ENCODE peak calls at places on chromosomes 1 and 21, in four cellular contexts. Q, A, M and D are unnamed samples.
A peak's percentile ranks its signal among the peaks of the same experiment; 100 is the strongest.

GRCh38 chr1:163170975-163171676 is 31.6 kb downstream of the RGS5 start:
- DNase-seq in M (no peak), Q (no peak), A (peak; percentile 15), D (no peak)

GRCh38 chr1:32742132-32742947 is 39.8 kb upstream of the SYNC start:
- DNase-seq in M (no peak), Q (no peak), A (peak; percentile 51), D (no peak)

GRCh38 chr1:234893725-234894630 is 234.7 kb downstream of the TOMM20 start:
- DNase-seq in Q (no peak), A (peak; percentile 74), M (no peak), D (no peak)

GRCh38 chr1:149888160-149888998 is 11.0 kb upstream of the BOLA1 start:
- DNase-seq in M (peak; percentile 97), A (peak; percentile 77), Q (peak; percentile 88), D (peak; percentile 56)

GRCh38 chr1:200838676-200839445 is 33.9 kb upstream of the GPR25 start:
- DNase-seq in Q (no peak), M (no peak), A (no peak), D (no peak)

GRCh38 chr1:65230741-65231439 is 78.5 kb upstream of the DNAJC6 start:
- DNase-seq in M (no peak), A (peak; percentile 56), Q (peak; percentile 5), D (no peak)

GRCh38 chr1:48947761-48948537 is 171.3 kb upstream of the BEND5 start:
- DNase-seq in A (no peak), M (no peak), Q (no peak), D (no peak)

GRCh38 chr1:175188936-175189335 is 3.6 kb downstream of the KIAA0040 start:
- DNase-seq in Q (peak; percentile 74), A (peak; percentile 74), M (peak; percentile 67), D (peak; percentile 37)

GRCh38 chr1:236143104-236143948 is 987 bp downstream of the GPR137B start:
- DNase-seq in Q (peak; percentile 68), M (no peak), A (no peak), D (no peak)

GRCh38 chr1:53573522-53573921 is 114.3 kb downstream of the DMRTB1 start:
- DNase-seq in M (no peak), Q (no peak), A (no peak), D (no peak)

GRCh38 chr1:26016258-26016943 is 5.2 kb upstream of the EXTL1 start:
- DNase-seq in Q (peak; percentile 18), M (no peak), A (no peak), D (no peak)

GRCh38 chr21:42097860-42098259 is 26.7 kb downstream of the UMODL1 start:
- DNase-seq in M (no peak), A (no peak), Q (peak; percentile 43), D (no peak)

GRCh38 chr1:245969274-245969673 is 537.8 kb downstream of the SMYD3 start:
- DNase-seq in A (no peak), Q (no peak), M (no peak), D (no peak)

GRCh38 chr1:201745023-201745422 is 83.9 kb upstream of the IPO9 start:
- DNase-seq in A (no peak), M (no peak), Q (no peak), D (no peak)

GRCh38 chr1:246565751-246566127 is 322 bp downstream of the TFB2M start:
- DNase-seq in A (no peak), M (no peak), Q (no peak), D (no peak)

GRCh38 chr1:170929835-170930554 is 5.3 kb upstream of the MROH9 start:
- DNase-seq in Q (peak; percentile 15), A (peak; percentile 49), M (peak; percentile 11), D (peak; percentile 19)

GRCh38 chr1:27569088-27569459 is 34.9 kb downstream of the AHDC1 start:
- DNase-seq in A (no peak), M (no peak), Q (no peak), D (no peak)

GRCh38 chr1:26079178-26079563 is 11.7 kb upstream of the TRIM63 start:
- DNase-seq in M (no peak), Q (no peak), A (no peak), D (no peak)

GRCh38 chr21:42336065-42336464 is 14.7 kb downstream of the TFF2 start:
- DNase-seq in M (no peak), A (no peak), Q (no peak), D (no peak)

GRCh38 chr1:220137006-220137794 is 43.3 kb downstream of the IARS2 start:
- DNase-seq in M (no peak), A (no peak), Q (peak; percentile 16), D (no peak)

GRCh38 chr21:23968722-23969647 is 1638.3 kb downstream of the MRPL39 start:
- DNase-seq in A (peak; percentile 51), M (peak; percentile 46), Q (peak; percentile 91), D (peak; percentile 10)

GRCh38 chr1:97412155-97412554 is 508.7 kb downstream of the DPYD start:
- DNase-seq in M (no peak), Q (no peak), A (no peak), D (no peak)

GRCh38 chr1:114025609-114026401 is 46.5 kb downstream of the OLFML3 start:
- DNase-seq in Q (no peak), M (no peak), A (no peak), D (no peak)

GRCh38 chr1:112717263-112717662 is 2.1 kb upstream of the PPM1J start:
- DNase-seq in Q (no peak), A (no peak), M (no peak), D (no peak)

GRCh38 chr1:112716133-112716720 is 1.1 kb upstream of the PPM1J start:
- DNase-seq in Q (peak; percentile 81), A (peak; percentile 86), M (no peak), D (peak; percentile 59)

GRCh38 chr1:112721966-112722524 is 6.9 kb upstream of the PPM1J start:
- DNase-seq in Q (no peak), M (no peak), A (no peak), D (no peak)

GRCh38 chr1:112719706-112720105 is 4.6 kb upstream of the PPM1J start:
- DNase-seq in Q (no peak), A (no peak), M (no peak), D (no peak)

GRCh38 chr1:112718691-112719418 is 3.7 kb upstream of the PPM1J start:
- DNase-seq in M (no peak), A (peak; percentile 70), Q (peak; percentile 73), D (peak; percentile 75)
- TF ChIP-seq SPI1 in M (no peak), A (no peak), Q (no peak), D (no peak)

DNA sequence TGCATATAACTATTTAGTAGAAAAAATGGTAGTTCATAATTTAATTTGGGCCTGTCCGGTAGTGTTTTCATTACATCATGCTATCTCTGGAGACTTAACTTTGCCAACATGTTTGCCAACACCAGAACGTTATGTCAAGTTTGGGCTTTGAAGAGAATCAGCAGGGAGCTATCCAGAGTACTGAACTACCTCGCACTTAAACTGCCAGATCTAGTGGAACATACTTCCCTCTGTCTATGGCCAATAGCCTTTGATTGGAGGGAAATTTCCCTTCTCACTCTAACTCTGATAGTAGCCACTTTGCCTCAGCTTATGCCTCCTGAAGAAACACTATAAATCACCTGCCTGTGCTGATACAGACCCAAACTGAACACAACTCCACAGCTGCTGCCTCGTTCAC is 10.0 kb downstream of the LRRC53 start:
- DNase-seq in A (no peak), M (no peak), Q (peak; percentile 7), D (no peak)
- TF ChIP-seq SPI1 in A (no peak), M (no peak), Q (no peak), D (no peak)

DNA sequence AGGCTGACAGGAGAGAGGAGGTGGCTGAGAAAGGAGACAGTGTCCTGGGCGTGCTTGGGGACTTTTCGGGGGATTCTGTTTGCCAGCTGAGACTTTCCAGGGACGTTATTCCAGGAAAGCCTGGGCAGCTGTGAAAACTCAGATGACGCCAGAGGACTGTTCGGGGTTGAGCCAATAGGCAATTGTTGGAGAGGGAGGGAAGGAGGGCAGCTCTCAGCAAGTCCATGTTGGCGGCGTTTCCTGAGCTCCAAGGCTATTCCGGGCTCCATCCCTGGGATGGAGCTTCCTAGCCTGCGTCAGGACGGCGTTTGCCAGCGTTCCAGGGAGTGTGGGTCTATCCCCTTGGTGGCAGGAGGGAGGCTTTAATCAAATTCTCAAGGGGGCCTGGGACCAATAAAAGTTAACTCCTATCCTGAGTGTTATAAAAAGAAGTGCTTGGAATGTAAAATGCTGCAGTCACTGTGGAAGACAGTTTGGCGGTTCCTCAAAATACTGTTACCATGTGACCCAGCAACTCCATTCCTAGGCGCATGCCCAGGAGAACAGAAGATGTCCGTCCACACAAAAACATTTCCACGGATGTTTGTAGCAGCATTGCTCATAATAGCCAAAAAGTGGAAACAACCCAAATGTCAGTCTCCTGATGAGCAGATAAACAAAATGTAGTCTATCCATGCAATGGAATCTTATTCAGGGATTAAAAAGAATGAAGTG is 15.2 kb downstream of the SLC27A3 start:
- DNase-seq in M (no peak), A (no peak), Q (peak; percentile 80), D (no peak)
- TF ChIP-seq SPI1 in M (peak; percentile 31), A (peak; percentile 36), Q (peak; percentile 83), D (no peak)

DNA sequence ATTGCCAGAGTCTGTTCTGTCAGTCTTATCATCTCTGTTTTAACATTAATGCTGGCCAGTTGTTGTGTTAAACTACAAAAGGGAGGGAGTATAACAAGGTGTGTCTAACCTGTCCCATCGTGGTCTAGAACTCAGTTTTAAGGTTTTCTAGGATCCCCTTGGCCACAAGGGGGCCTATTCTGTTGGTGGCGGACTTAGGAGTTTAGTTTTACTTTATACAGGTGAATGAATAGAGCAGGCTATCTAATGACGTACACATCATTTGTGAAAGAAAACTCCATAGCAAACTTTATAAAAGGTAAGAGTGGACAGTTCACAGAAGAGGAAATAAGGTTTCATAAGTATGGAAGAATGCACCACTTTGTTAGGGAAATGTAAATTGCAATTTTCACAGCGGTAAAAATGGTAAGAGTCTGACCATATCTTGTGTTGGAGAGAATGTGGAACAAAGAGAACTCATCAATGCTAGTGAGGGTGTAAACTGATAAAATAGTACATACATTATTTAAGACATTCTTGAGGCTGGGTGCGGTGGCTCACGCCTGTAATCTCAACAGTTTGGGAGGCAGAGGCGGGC is 2.5 kb upstream of the ATF6 start:
- DNase-seq in A (peak; percentile 45), M (no peak), Q (peak; percentile 39), D (no peak)
- TF ChIP-seq SPI1 in A (no peak), M (no peak), Q (no peak), D (no peak)

GRCh38 chr1:172826096-172826741 is 167.3 kb downstream of the FASLG start:
- DNase-seq in Q (peak; percentile 13), M (no peak), A (peak; percentile 22), D (no peak)
- TF ChIP-seq SPI1 in Q (no peak), M (no peak), A (no peak), D (no peak)

GRCh38 chr1:19447550-19447949 is 37.8 kb downstream of the CAPZB start:
- DNase-seq in A (no peak), M (no peak), Q (no peak), D (no peak)
- TF ChIP-seq SPI1 in A (no peak), M (no peak), Q (no peak), D (no peak)